ENCODE peak calls at places on chromosomes 1 and 21, in seven cellular contexts. K, Y, E, X, B, P and H are unnamed samples.

GRCh38 chr1:31151402-31151801 is 85.9 kb upstream of the PUM1 start:
- DNase-seq in B (no peak), Y (no peak), E (no peak), K (no peak), P (no peak), X (no peak), H (no peak)

GRCh38 chr1:6392880-6393399 is 627 bp downstream of the ACOT7 start:
- DNase-seq in B (no peak), X (no peak), K (peak; percentile 88), Y (no peak), P (no peak), E (no peak), H (no peak)

GRCh38 chr1:46774297-46774696 is 24.5 kb upstream of the CYP4B1 start:
- DNase-seq in B (no peak), Y (no peak), X (no peak), K (no peak), E (no peak), P (no peak), H (no peak)

GRCh38 chr1:151853411-151853930 is at the start of gene THEM5:
- DNase-seq in Y (no peak), E (no peak), P (no peak), B (no peak), X (no peak), K (no peak), H (peak; percentile 16)

GRCh38 chr1:234585333-234586055 is 24.5 kb downstream of the IRF2BP2 start:
- DNase-seq in E (no peak), Y (no peak), P (no peak), X (no peak), K (no peak), B (no peak), H (no peak)

GRCh38 chr21:44958471-44959191 is 18.8 kb downstream of the SLX9 start:
- DNase-seq in P (peak; percentile 80), E (peak; percentile 95), X (no peak), K (no peak), Y (no peak), B (no peak), H (no peak)

GRCh38 chr1:121546830-121547680 is 362.3 kb downstream of the SRGAP2C start:
- DNase-seq in Y (no peak), K (no peak), X (no peak), P (no peak), B (no peak), E (peak; percentile 4), H (no peak)

GRCh38 chr1:54610601-54611580 is 12.4 kb downstream of the FAM151A start:
- DNase-seq in Y (no peak), X (no peak), E (no peak), P (no peak), K (no peak), B (no peak), H (no peak)

GRCh38 chr1:36626435-36626834 is 143.7 kb upstream of the CSF3R start:
- DNase-seq in B (no peak), X (no peak), K (no peak), Y (no peak), P (no peak), E (no peak), H (no peak)
- H3K4me3 ChIP-seq in B (no peak overlapping the region), X (no peak overlapping the region), K (no peak overlapping the region), Y (no peak overlapping the region), P (no peak overlapping the region), E (no peak overlapping the region), H (no peak overlapping the region)

GRCh38 chr1:26283871-26284596 is 4.1 kb downstream of the SH3BGRL3 start:
- DNase-seq in Y (no peak), K (no peak), E (no peak), B (no peak), X (no peak), P (no peak), H (no peak)

GRCh38 chr1:26286064-26286416 is 6.2 kb downstream of the SH3BGRL3 start:
- DNase-seq in E (no peak), Y (no peak), K (no peak), P (no peak), X (no peak), B (no peak), H (no peak)

GRCh38 chr1:26285366-26286063 is 5.6 kb downstream of the SH3BGRL3 start:
- DNase-seq in K (peak; percentile 70), X (peak; percentile 58), E (no peak), B (peak; percentile 73), Y (peak; percentile 56), P (peak; percentile 74), H (peak; percentile 48)

GRCh38 chr1:26283226-26283853 is 3.5 kb downstream of the SH3BGRL3 start:
- DNase-seq in P (no peak), K (no peak), X (no peak), E (no peak), B (no peak), Y (no peak), H (no peak)

DNA sequence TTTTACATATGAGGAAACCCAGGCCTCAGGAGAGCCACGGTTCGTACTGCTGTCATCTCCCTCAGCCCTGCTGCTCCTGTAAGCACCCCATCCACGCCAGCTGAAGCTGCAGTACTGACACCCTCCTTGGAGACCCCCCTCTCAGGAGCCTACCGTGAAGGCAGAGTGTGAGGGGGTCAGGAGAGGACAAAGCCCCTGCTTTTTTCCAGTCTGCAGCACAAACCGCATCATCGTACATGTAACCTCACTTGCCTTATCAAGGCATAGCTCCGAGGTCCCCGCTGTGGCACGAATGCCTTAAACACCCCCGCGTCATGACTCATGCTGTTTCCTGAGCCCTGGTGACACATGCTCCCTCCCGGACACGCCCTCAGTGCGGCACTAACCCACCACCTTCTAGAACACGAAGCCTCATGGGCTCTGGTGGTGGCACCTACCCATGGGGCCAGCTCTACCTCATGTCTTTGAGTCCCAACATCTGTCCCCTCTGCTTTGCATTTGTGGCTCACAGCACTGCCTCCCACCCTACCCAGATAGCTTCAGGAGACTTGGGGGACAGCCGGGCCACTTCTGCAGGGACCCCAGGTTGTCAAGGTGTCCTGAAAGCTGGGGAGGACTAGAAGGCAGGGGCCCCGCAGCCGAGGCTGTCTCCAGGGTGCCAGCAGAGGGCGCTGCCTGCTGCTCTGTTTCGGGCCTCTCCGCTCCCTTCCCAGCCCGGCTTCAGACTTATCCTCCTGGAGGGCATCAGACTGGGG is 4.9 kb downstream of the SH3BGRL3 start:
- DNase-seq in K (peak; percentile 92), E (peak; percentile 83), B (peak; percentile 44), Y (peak; percentile 64), P (peak; percentile 84), X (peak; percentile 91), H (peak; percentile 99)
- TF ChIP-seq CTCF in K (peak; percentile 89), E (peak; percentile 93), B (peak; percentile 84), Y (peak; percentile 63), P (peak; percentile 75), X (no peak), H (peak; percentile 67)

DNA sequence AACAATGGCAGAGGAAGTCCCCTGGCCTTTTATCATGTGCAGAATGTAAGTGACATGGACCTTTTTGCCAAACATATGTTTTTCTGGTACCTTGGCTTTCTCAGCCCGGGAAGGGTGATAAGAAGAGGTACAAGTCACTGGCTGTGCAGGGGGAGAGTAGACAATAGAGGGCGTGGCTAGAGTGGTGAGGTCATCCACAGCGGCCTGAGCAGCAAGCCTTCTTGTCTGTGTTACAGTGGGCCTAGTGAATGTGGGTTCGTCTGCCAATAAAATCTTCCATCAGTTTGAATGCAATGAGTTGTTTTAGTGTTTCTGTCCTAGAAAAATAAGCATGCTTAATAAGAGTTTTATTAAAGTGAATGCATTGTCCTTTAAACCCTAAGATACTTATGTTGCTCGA is 59.0 kb upstream of the PGD start:
- DNase-seq in K (peak; percentile 94), X (peak; percentile 6), Y (peak; percentile 35), P (peak; percentile 85), E (peak; percentile 93), B (no peak), H (peak; percentile 26)
- TF ChIP-seq MAX in K (no peak), X (no peak), Y (no peak), P (no peak), E (no peak), B (no peak), H (no peak)

DNA sequence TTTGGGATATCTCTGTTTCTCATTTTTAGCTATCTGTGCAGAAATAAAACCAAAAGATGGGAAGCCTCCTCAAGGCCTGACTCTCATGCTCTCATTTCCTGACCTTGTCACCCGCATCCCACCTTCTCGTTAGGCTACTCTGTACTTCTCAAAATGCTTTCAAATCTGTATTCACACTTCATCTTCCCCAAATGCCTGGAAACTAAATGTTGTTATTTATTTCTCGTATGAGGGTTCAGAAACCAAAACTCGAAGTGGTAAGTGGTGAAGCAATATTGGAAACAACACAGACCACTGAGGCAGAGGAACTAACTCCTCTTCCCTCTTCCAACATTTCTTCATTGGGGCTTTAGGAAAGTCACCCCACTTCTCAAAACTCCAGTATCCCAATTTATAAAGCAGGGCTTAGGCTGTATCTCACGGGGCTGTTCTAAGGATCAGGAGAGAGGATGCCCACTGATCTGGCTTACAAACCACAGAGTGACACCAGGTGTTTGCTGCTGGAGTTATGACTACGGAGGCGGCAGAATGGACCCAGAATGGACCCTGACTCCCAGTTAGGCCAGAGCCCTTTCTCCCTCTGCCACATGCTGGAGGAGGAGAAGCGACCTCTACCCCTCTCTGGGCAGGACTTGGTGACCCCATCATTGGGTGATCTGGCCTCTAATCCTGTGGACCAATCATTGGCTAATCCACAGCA is 3.5 kb downstream of the SLAMF7 start:
- DNase-seq in B (no peak), E (no peak), K (no peak), Y (no peak), X (no peak), P (no peak), H (no peak)
- H3K4me3 ChIP-seq in B (no peak overlapping the region), E (no peak overlapping the region), K (no peak overlapping the region), Y (no peak overlapping the region), X (no peak overlapping the region), P (no peak overlapping the region), H (no peak overlapping the region)